ENCODE peak calls at places on chromosomes 16 and 17, in seven cellular contexts. X is neuronal stem cell, J is IMR-90, D is mesendoderm, C is trophoblast cell, H is mesenchymal stem cell, V is H1. W is an unnamed sample.

GRCh38 chr17:29682054-29682453 is 59.3 kb upstream of the CORO6 start:
- DNase-seq in C (no peak), J (no peak), X (no peak), D (no peak), H (no peak), V (no peak), W (no peak)

GRCh38 chr17:17151962-17152361 is 54.2 kb downstream of the PLD6 start:
- DNase-seq in C (peak), H (peak), V (no peak), D (no peak), X (no peak), J (peak), W (no peak)

GRCh38 chr16:54957403-54957802 is 26.7 kb downstream of the IRX5 start:
- DNase-seq in X (no peak), C (peak), J (no peak), D (peak), V (no peak), H (no peak), W (peak)

GRCh38 chr17:56699186-56699895 is 105.8 kb downstream of the NOG start:
- DNase-seq in V (peak), D (peak), H (peak), J (peak), C (peak), X (peak), W (peak)

GRCh38 chr17:45332989-45333701 is 16.3 kb upstream of the MAP3K14 start:
- DNase-seq in X (no peak), H (no peak), D (peak), V (no peak), C (peak), J (no peak), W (peak)

GRCh38 chr16:25692734-25693508 is 1.2 kb downstream of the HS3ST4 start:
- DNase-seq in C (no peak), D (peak), H (no peak), V (no peak), X (peak), J (no peak), W (peak)

GRCh38 chr17:78883090-78883532 is 19.9 kb downstream of the CEP295NL start:
- DNase-seq in X (no peak), H (peak), D (peak), V (no peak), J (peak), C (no peak), W (no peak)

GRCh38 chr16:4089251-4089810 is 26.9 kb downstream of the ADCY9 start:
- DNase-seq in X (no peak), J (peak), C (no peak), D (no peak), V (no peak), H (no peak), W (no peak)

GRCh38 chr17:65583921-65584603 is 22.6 kb upstream of the AXIN2 start:
- DNase-seq in J (no peak), C (no peak), X (no peak), V (no peak), H (no peak), D (no peak), W (no peak)

GRCh38 chr16:84839054-84839453 is 19.3 kb downstream of the CRISPLD2 start:
- DNase-seq in H (peak), D (no peak), X (no peak), V (no peak), C (no peak), J (peak), W (no peak)

GRCh38 chr17:42760652-42761581 is at the start of gene RAMP2:
- DNase-seq in X (no peak), H (peak), J (no peak), D (peak), V (no peak), C (peak), W (no peak)

GRCh38 chr16:740764-741505 is at the start of gene CIAO3:
- DNase-seq in X (peak), C (peak), V (no peak), D (peak), H (peak), J (peak), W (peak)

GRCh38 chr17:83200746-83201145 is 121.3 kb downstream of the METRNL start:
- DNase-seq in V (no peak), J (no peak), H (no peak), X (no peak), C (no peak), D (no peak), W (no peak)

GRCh38 chr17:77489898-77490265 is 349.1 kb downstream of the SEC14L1 start:
- DNase-seq in J (no peak), D (no peak), H (no peak), X (no peak), V (no peak), C (no peak), W (no peak)

GRCh38 chr16:1299012-1299867 is 10.2 kb upstream of the UBE2I start:
- DNase-seq in D (no peak), C (peak), J (no peak), X (no peak), V (no peak), H (no peak), W (no peak)

GRCh38 chr16:67213197-67214019 is 13.5 kb upstream of the TMEM208 start:
- DNase-seq in V (no peak), X (no peak), D (no peak), H (no peak), J (no peak), C (no peak), W (no peak)

GRCh38 chr16:25256821-25257503 is 683 bp downstream of the ZKSCAN2 start:
- DNase-seq in X (no peak), H (peak), C (no peak), J (peak), V (no peak), D (no peak), W (peak)

GRCh38 chr16:87505834-87506233 is 13.0 kb upstream of the ZCCHC14 start:
- DNase-seq in H (no peak), V (no peak), D (no peak), C (no peak), X (no peak), J (no peak), W (no peak)

GRCh38 chr16:87178977-87179376 is 138.2 kb downstream of the C16orf95 start:
- DNase-seq in C (no peak), D (peak), V (no peak), X (no peak), H (peak), J (peak), W (peak)

GRCh38 chr17:42291136-42291535 is 2.8 kb downstream of the STAT5A start:
- DNase-seq in V (no peak), C (no peak), H (no peak), X (no peak), D (no peak), J (no peak), W (peak)

GRCh38 chr17:72826602-72827001 is 265.9 kb downstream of the SLC39A11 start:
- DNase-seq in V (no peak), X (no peak), J (peak), C (peak), H (peak), D (peak), W (no peak)

GRCh38 chr17:18026408-18026776 is 12.6 kb downstream of the ATPAF2 start:
- DNase-seq in V (no peak), X (no peak), C (peak), H (peak), D (no peak), J (peak), W (no peak)

GRCh38 chr17:33967608-33968349 is 287.3 kb upstream of the CCL2 start:
- DNase-seq in H (no peak), C (no peak), X (no peak), D (no peak), V (no peak), J (no peak), W (no peak)

GRCh38 chr16:72434159-72434558 is 262.2 kb upstream of the PMFBP1 start:
- DNase-seq in J (peak), D (peak), X (peak), H (peak), C (peak), V (no peak), W (no peak)

GRCh38 chr16:59045496-59045895 is 311.4 kb upstream of the GOT2 start:
- DNase-seq in X (no peak), D (peak), C (no peak), J (peak), V (no peak), H (no peak), W (no peak)

GRCh38 chr17:81518785-81519283 is 6.2 kb upstream of the ACTG1 start:
- DNase-seq in H (no peak), V (no peak), J (no peak), X (no peak), C (peak), D (peak), W (no peak)

GRCh38 chr17:31819578-31819977 is 39.5 kb downstream of the COPRS start:
- DNase-seq in J (no peak), V (no peak), X (no peak), D (no peak), H (no peak), C (peak), W (no peak)

GRCh38 chr17:19295478-19296200 is 58.5 kb downstream of the EPN2 start:
- DNase-seq in X (no peak), V (no peak), H (no peak), J (no peak), C (no peak), D (no peak), W (no peak)

GRCh38 chr16:71883849-71884638 is at the start of gene ZNF821:
- DNase-seq in C (peak), X (peak), D (peak), H (peak), J (peak), V (peak), W (peak)

GRCh38 chr17:16255481-16255901 is 38.5 kb downstream of the PIGL start:
- DNase-seq in D (peak), J (peak), H (no peak), V (peak), X (peak), C (no peak), W (peak)

GRCh38 chr17:21457051-21458026 is 81.2 kb downstream of the KCNJ12 start:
- DNase-seq in X (peak), J (peak), V (peak), H (peak), D (peak), C (peak), W (peak)

GRCh38 chr17:40915721-40916256 is 21.7 kb downstream of the KRT23 start:
- DNase-seq in H (peak), J (peak), V (no peak), D (no peak), C (peak), X (no peak), W (no peak)

GRCh38 chr16:57899771-57900661 is 70.9 kb downstream of the CNGB1 start:
- DNase-seq in D (peak), X (peak), V (no peak), J (peak), C (peak), H (peak), W (peak)

GRCh38 chr16:8935989-8936388 is 27.7 kb downstream of the USP7 start:
- DNase-seq in C (peak), J (no peak), V (no peak), H (no peak), X (no peak), D (peak), W (peak)

GRCh38 chr17:45366691-45367090 is 49.9 kb upstream of the MAP3K14 start:
- DNase-seq in H (no peak), C (no peak), J (no peak), D (no peak), X (no peak), V (no peak), W (peak)

GRCh38 chr17:59331929-59332889 is 754 bp downstream of the YPEL2 start:
- DNase-seq in V (no peak), C (peak), X (peak), J (no peak), H (peak), D (peak), W (no peak)

GRCh38 chr17:37719866-37720265 is 25.0 kb downstream of the HNF1B start:
- DNase-seq in J (no peak), D (no peak), V (no peak), C (no peak), H (no peak), X (no peak), W (no peak)
- H4K8ac ChIP-seq in J (no peak), D (no peak), V (peak), C (no peak), H (no peak), X (no peak), W (no peak)

GRCh38 chr16:22719945-22720344 is 94.0 kb upstream of the HS3ST2 start:
- DNase-seq in X (no peak), J (no peak), H (no peak), C (no peak), D (no peak), V (no peak), W (no peak)
- H4K8ac ChIP-seq in X (no peak), J (no peak), H (no peak), C (no peak), D (no peak), V (no peak), W (no peak)

GRCh38 chr16:75045424-75045823 is 46.6 kb downstream of the ZNRF1 start:
- DNase-seq in J (no peak), C (no peak), H (no peak), X (no peak), V (no peak), D (no peak), W (no peak)

GRCh38 chr16:75044800-75045361 is 46.1 kb downstream of the ZNRF1 start:
- DNase-seq in H (no peak), C (peak), D (no peak), X (no peak), J (no peak), V (no peak), W (no peak)

GRCh38 chr16:75048546-75048945 is 49.7 kb downstream of the ZNRF1 start:
- DNase-seq in X (no peak), D (no peak), H (no peak), V (no peak), C (no peak), J (peak), W (no peak)

GRCh38 chr16:75052481-75053211 is 53.8 kb downstream of the ZNRF1 start:
- DNase-seq in J (no peak), C (no peak), H (no peak), V (no peak), X (no peak), D (peak), W (peak)

GRCh38 chr16:75048051-75048450 is 49.2 kb downstream of the ZNRF1 start:
- DNase-seq in H (no peak), D (no peak), J (no peak), V (no peak), X (no peak), C (no peak), W (no peak)
- H4K8ac ChIP-seq in H (no peak), D (no peak), J (no peak), V (no peak), X (no peak), C (no peak), W (no peak)

GRCh38 chr17:1442187-1442586 is 13.8 kb downstream of the CRK start:
- DNase-seq in J (no peak), D (no peak), V (no peak), X (no peak), C (no peak), H (no peak), W (no peak)
- H4K8ac ChIP-seq in J (no peak), D (no peak), V (no peak), X (no peak), C (no peak), H (no peak), W (no peak)

W was measured in H9.